ENCODE peak calls at places on chromosomes 3 and 15, in four cellular contexts. One of them, this sample, is unnamed.

GRCh38 chr15:41971893-41972340 is 440 bp downstream of the EHD4 start:
- DNase-seq in K562: no peak
- DNase-seq in HL-60: no peak
- DNase-seq in GM12878: no peak
- DNase-seq in this sample: no peak

GRCh38 chr15:32993285-32993684 is 201.2 kb downstream of the FMN1 start:
- DNase-seq in K562: no peak
- DNase-seq in HL-60: no peak
- DNase-seq in GM12878: no peak
- DNase-seq in this sample: no peak

GRCh38 chr15:34951993-34952392 is 17.5 kb downstream of the AQR start:
- DNase-seq in HL-60: no peak
- DNase-seq in K562: no peak
- DNase-seq in GM12878: no peak
- DNase-seq in this sample: no peak

GRCh38 chr15:101501703-101502373 is 12.3 kb upstream of the PCSK6 start:
- DNase-seq in HL-60: no peak
- DNase-seq in GM12878: no peak
- DNase-seq in K562: peak
- DNase-seq in this sample: peak

GRCh38 chr3:121885386-121885785 is 8.8 kb upstream of the SLC15A2 start:
- DNase-seq in K562: no peak
- DNase-seq in HL-60: no peak
- DNase-seq in GM12878: no peak
- DNase-seq in this sample: no peak

GRCh38 chr3:12556723-12557471 is at the start of gene MKRN2:
- DNase-seq in K562: peak
- DNase-seq in HL-60: peak
- DNase-seq in GM12878: peak
- DNase-seq in this sample: peak

GRCh38 chr3:29441422-29441821 is 160.6 kb downstream of the RBMS3 start:
- DNase-seq in GM12878: no peak
- DNase-seq in HL-60: no peak
- DNase-seq in K562: no peak
- DNase-seq in this sample: no peak

GRCh38 chr3:21449738-21450137 is 301.3 kb downstream of the ZNF385D start:
- DNase-seq in HL-60: no peak
- DNase-seq in K562: no peak
- DNase-seq in GM12878: no peak
- DNase-seq in this sample: no peak

GRCh38 chr3:21573291-21573690 is 177.7 kb downstream of the ZNF385D start:
- DNase-seq in HL-60: peak
- DNase-seq in GM12878: no peak
- DNase-seq in K562: no peak
- DNase-seq in this sample: no peak

GRCh38 chr3:101253429-101253828 is 66.9 kb downstream of the IMPG2 start:
- DNase-seq in GM12878: no peak
- DNase-seq in K562: no peak
- DNase-seq in HL-60: no peak
- DNase-seq in this sample: no peak

GRCh38 chr15:59561547-59561946 is 50.0 kb upstream of the GCNT3 start:
- DNase-seq in HL-60: no peak
- DNase-seq in K562: no peak
- DNase-seq in GM12878: no peak
- DNase-seq in this sample: no peak

GRCh38 chr3:56860948-56861347 is 59.2 kb upstream of the ARHGEF3 start:
- DNase-seq in K562: no peak
- DNase-seq in GM12878: no peak
- DNase-seq in HL-60: no peak
- DNase-seq in this sample: no peak

GRCh38 chr15:92492556-92492955 is 98.9 kb downstream of the ST8SIA2 start:
- DNase-seq in HL-60: no peak
- DNase-seq in GM12878: no peak
- DNase-seq in K562: no peak
- DNase-seq in this sample: no peak

GRCh38 chr15:101372149-101372577 is 77.1 kb upstream of the SNRPA1 start:
- DNase-seq in GM12878: no peak
- DNase-seq in HL-60: no peak
- DNase-seq in K562: no peak
- DNase-seq in this sample: no peak

GRCh38 chr3:11514191-11514770 is 129.4 kb downstream of the VGLL4 start:
- DNase-seq in K562: no peak
- DNase-seq in GM12878: no peak
- DNase-seq in HL-60: no peak
- DNase-seq in this sample: no peak

GRCh38 chr3:185988080-185988815 is 50.4 kb upstream of the TRA2B start:
- DNase-seq in GM12878: no peak
- DNase-seq in K562: no peak
- DNase-seq in HL-60: no peak
- DNase-seq in this sample: no peak

GRCh38 chr3:164723396-164723795 is 354.9 kb downstream of the SI start:
- DNase-seq in HL-60: no peak
- DNase-seq in K562: no peak
- DNase-seq in GM12878: no peak
- DNase-seq in this sample: no peak

GRCh38 chr15:28900892-28901586 is 15.3 kb downstream of the APBA2 start:
- DNase-seq in K562: no peak
- DNase-seq in HL-60: no peak
- DNase-seq in GM12878: no peak
- DNase-seq in this sample: no peak

GRCh38 chr15:40093224-40093842 is 15.3 kb downstream of the BMF start:
- DNase-seq in GM12878: no peak
- DNase-seq in K562: no peak
- DNase-seq in HL-60: no peak
- DNase-seq in this sample: no peak

GRCh38 chr15:33831646-33832045 is 136.7 kb upstream of the CHRM5 start:
- DNase-seq in K562: no peak
- DNase-seq in GM12878: no peak
- DNase-seq in HL-60: no peak
- DNase-seq in this sample: no peak

GRCh38 chr15:100338971-100339444 is 2.8 kb downstream of the ADAMTS17 start:
- DNase-seq in HL-60: peak
- DNase-seq in K562: peak
- DNase-seq in GM12878: no peak
- DNase-seq in this sample: no peak

GRCh38 chr3:10775828-10776227 is 40.2 kb upstream of the SLC6A11 start:
- DNase-seq in HL-60: no peak
- DNase-seq in K562: no peak
- DNase-seq in GM12878: no peak
- DNase-seq in this sample: no peak

GRCh38 chr3:187016639-187017345 is 86.5 kb downstream of the ST6GAL1 start:
- DNase-seq in HL-60: peak
- DNase-seq in K562: no peak
- DNase-seq in GM12878: no peak
- DNase-seq in this sample: no peak
- TF ChIP-seq SPI1 in HL-60: no peak
- TF ChIP-seq SPI1 in K562: no peak
- TF ChIP-seq SPI1 in GM12878: peak
- TF ChIP-seq SPI1 in this sample: peak

GRCh38 chr3:133374706-133375105 is 25.1 kb upstream of the BFSP2 start:
- DNase-seq in GM12878: no peak
- DNase-seq in HL-60: no peak
- DNase-seq in K562: no peak
- DNase-seq in this sample: no peak
- TF ChIP-seq SPI1 in GM12878: no peak
- TF ChIP-seq SPI1 in HL-60: no peak
- TF ChIP-seq SPI1 in K562: no peak
- TF ChIP-seq SPI1 in this sample: no peak

GRCh38 chr3:146589899-146590508 is 15.1 kb downstream of the PLSCR5 start:
- DNase-seq in GM12878: no peak
- DNase-seq in K562: peak
- DNase-seq in HL-60: no peak
- DNase-seq in this sample: no peak

GRCh38 chr3:146590521-146590920 is 14.6 kb downstream of the PLSCR5 start:
- DNase-seq in HL-60: no peak
- DNase-seq in GM12878: no peak
- DNase-seq in K562: no peak
- DNase-seq in this sample: no peak

GRCh38 chr3:146593776-146594175 is 11.4 kb downstream of the PLSCR5 start:
- DNase-seq in GM12878: no peak
- DNase-seq in K562: peak
- DNase-seq in HL-60: no peak
- DNase-seq in this sample: no peak

GRCh38 chr3:146598486-146598885 is 6.7 kb downstream of the PLSCR5 start:
- DNase-seq in K562: no peak
- DNase-seq in GM12878: no peak
- DNase-seq in HL-60: no peak
- DNase-seq in this sample: no peak

GRCh38 chr3:146594843-146595482 is 10.2 kb downstream of the PLSCR5 start:
- DNase-seq in GM12878: no peak
- DNase-seq in HL-60: no peak
- DNase-seq in K562: peak
- DNase-seq in this sample: no peak
- TF ChIP-seq SPI1 in GM12878: no peak
- TF ChIP-seq SPI1 in HL-60: no peak
- TF ChIP-seq SPI1 in K562: no peak
- TF ChIP-seq SPI1 in this sample: no peak

DNA sequence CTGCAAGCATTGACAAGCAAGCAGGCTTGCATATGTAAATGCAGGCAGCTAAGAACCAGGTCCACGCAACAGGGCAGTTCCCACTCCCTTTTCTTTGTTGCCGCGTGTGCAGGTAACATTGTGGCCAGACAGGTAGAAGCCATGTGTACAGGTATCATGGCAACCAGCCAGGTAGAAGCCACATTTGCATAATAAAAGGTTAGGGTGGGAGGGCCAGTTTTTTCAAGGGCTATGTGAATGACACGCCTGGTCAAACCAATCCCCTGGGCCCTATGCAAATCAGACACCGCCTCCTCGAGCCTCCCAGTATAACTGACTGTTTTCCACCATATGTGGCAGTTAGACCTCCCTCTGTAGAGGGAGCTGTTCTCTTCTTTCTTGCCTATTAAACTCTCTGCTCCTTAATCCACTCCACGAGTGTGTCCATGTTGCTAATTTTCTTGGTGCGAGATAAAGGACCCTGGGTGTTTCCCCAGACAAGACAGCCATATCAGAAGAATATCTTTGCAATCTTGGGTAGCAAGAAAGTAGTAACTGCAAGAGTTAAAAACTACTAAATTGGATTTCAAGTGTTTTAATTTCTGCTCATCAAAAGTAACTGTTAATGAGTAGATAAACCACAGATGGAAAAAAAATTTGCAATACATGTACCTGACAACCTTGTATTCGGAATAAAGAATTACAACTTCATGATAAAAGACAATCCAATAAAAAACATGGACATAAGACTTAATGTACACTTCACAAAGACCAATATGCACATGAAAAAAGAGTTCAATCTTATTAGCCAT is 21.8 kb downstream of the PCOLCE2 start:
- DNase-seq in HL-60: no peak
- DNase-seq in K562: peak
- DNase-seq in GM12878: no peak
- DNase-seq in this sample: no peak
- TF ChIP-seq SPI1 in HL-60: no peak
- TF ChIP-seq SPI1 in K562: no peak
- TF ChIP-seq SPI1 in GM12878: no peak
- TF ChIP-seq SPI1 in this sample: no peak

DNA sequence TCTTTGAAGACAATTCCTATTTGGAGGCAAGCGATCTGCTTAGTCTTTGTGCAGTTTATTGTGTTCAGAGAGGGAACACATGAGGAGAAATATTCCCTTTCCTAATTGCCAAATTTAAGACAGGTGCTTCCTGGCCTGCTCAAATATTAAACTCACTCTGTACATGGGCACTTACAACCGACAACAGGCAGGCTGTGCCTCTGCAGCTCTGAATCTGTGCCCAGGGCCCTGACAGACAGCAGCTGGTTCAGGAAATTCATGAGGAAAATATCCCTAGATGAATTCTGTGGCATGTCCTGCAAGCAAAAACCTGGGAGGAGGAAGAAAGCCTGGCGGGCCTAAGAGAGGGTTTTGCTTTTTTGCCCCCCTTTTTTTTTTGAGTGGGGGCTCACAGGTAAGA is 169.3 kb upstream of the TRIM42 start:
- DNase-seq in GM12878: no peak
- DNase-seq in HL-60: no peak
- DNase-seq in K562: no peak
- DNase-seq in this sample: no peak
- TF ChIP-seq SPI1 in GM12878: no peak
- TF ChIP-seq SPI1 in HL-60: no peak
- TF ChIP-seq SPI1 in K562: no peak
- TF ChIP-seq SPI1 in this sample: no peak